ENCODE peak calls at places on chromosomes 2 and 18, in five cellular contexts. J is GM23248, N is left lung, M is HuH-7.5, E is NCI-H774. B is an unnamed sample.

GRCh38 chr2:241514545-241514944 is 6.2 kb upstream of the STK25 start:
- DNase-seq in J (peak), N (no peak), M (no peak), E (no peak), B (no peak)

GRCh38 chr2:145043399-145043834 is 523.5 kb upstream of the ZEB2 start:
- DNase-seq in J (no peak), N (peak), M (no peak), E (no peak), B (peak)

GRCh38 chr2:39524061-39524460 is 87.0 kb upstream of the MAP4K3 start:
- DNase-seq in J (peak), N (no peak), M (no peak), E (no peak), B (no peak)

GRCh38 chr2:150174396-150174795 is 313.1 kb downstream of the RND3 start:
- DNase-seq in J (no peak), N (no peak), M (peak), E (no peak), B (no peak)

GRCh38 chr2:26979761-26980160 is 9.3 kb downstream of the MAPRE3 start:
- DNase-seq in J (peak), N (no peak), M (no peak), E (no peak), B (no peak)

GRCh38 chr2:133737597-133737996 is 169.3 kb upstream of the NCKAP5 start:
- DNase-seq in J (no peak), N (no peak), M (no peak), E (no peak), B (no peak)

GRCh38 chr2:233311241-233311926 is 3.8 kb downstream of the SAG start:
- DNase-seq in J (no peak), N (no peak), M (no peak), E (no peak), B (no peak)

GRCh38 chr18:7950380-7951143 is 383.4 kb downstream of the PTPRM start:
- DNase-seq in J (peak), N (no peak), M (no peak), E (no peak), B (no peak)

GRCh38 chr2:241629762-241630435 is 7.1 kb downstream of the THAP4 start:
- DNase-seq in J (no peak), N (no peak), M (no peak), E (no peak), B (no peak)

GRCh38 chr2:196233033-196233807 is 61.8 kb upstream of the STK17B start:
- DNase-seq in J (peak), N (no peak), M (no peak), E (no peak), B (no peak)

GRCh38 chr2:179744341-179744740 is 117.1 kb downstream of the ZNF385B start:
- DNase-seq in J (no peak), N (no peak), M (no peak), E (no peak), B (no peak)

GRCh38 chr2:150280255-150280654 is 207.2 kb downstream of the RND3 start:
- DNase-seq in J (peak), N (no peak), M (no peak), E (no peak), B (peak)

GRCh38 chr2:60285476-60286316 is 267.8 kb downstream of the BCL11A start:
- DNase-seq in J (no peak), N (no peak), M (no peak), E (no peak), B (no peak)

GRCh38 chr2:216404010-216404618 is 8.2 kb upstream of the SMARCAL1 start:
- DNase-seq in J (peak), N (no peak), M (no peak), E (no peak), B (peak)

GRCh38 chr18:50722311-50722710 is 97.5 kb downstream of the MRO start:
- DNase-seq in J (no peak), N (no peak), M (no peak), E (no peak), B (peak)

GRCh38 chr2:3432067-3432466 is 52.6 kb downstream of the TRAPPC12 start:
- DNase-seq in J (no peak), N (no peak), M (no peak), E (no peak), B (no peak)

GRCh38 chr2:70947556-70948184 is 12.0 kb downstream of the ATP6V1B1 start:
- DNase-seq in J (peak), N (no peak), M (no peak), E (no peak), B (peak)

GRCh38 chr2:111227716-111228141 is 107.0 kb downstream of the BCL2L11 start:
- DNase-seq in J (peak), N (no peak), M (peak), E (no peak), B (no peak)

GRCh38 chr2:76391663-76392062 is 680.9 kb upstream of the GCFC2 start:
- DNase-seq in J (no peak), N (no peak), M (no peak), E (no peak), B (no peak)

GRCh38 chr2:61967262-61967661 is 61.8 kb downstream of the COMMD1 start:
- DNase-seq in J (no peak), N (no peak), M (no peak), E (no peak), B (no peak)

GRCh38 chr2:200810252-200810650 is 1.5 kb upstream of the BZW1 start:
- DNase-seq in J (peak), N (no peak), M (no peak), E (no peak), B (no peak)

GRCh38 chr2:25996844-25997243 is 14.5 kb upstream of the KIF3C start:
- DNase-seq in J (peak), N (no peak), M (no peak), E (no peak), B (no peak)

GRCh38 chr2:227106845-227107759 is 56.9 kb downstream of the COL4A4 start:
- DNase-seq in J (peak), N (no peak), M (peak), E (peak), B (peak)

GRCh38 chr2:200270732-200271131 is 35.8 kb upstream of the SPATS2L start:
- DNase-seq in J (peak), N (no peak), M (no peak), E (no peak), B (no peak)

GRCh38 chr2:226548706-226549105 is 250.9 kb downstream of the IRS1 start:
- DNase-seq in J (no peak), N (no peak), M (no peak), E (no peak), B (no peak)

GRCh38 chr2:232211743-232212686 is 166.5 kb upstream of the ALPP start:
- DNase-seq in J (no peak), N (no peak), M (no peak), E (no peak), B (no peak)

GRCh38 chr2:101120124-101120996 is 30.8 kb downstream of the TBC1D8 start:
- DNase-seq in J (peak), N (no peak), M (no peak), E (peak), B (peak)

GRCh38 chr2:215441560-215442391 is 5.9 kb upstream of the FN1 start:
- DNase-seq in J (peak), N (no peak), M (no peak), E (no peak), B (peak)

GRCh38 chr2:120990451-120990871 is 254.8 kb downstream of the GLI2 start:
- DNase-seq in J (peak), N (no peak), M (peak), E (no peak), B (no peak)

GRCh38 chr2:70939001-70939846 is 3.5 kb downstream of the ATP6V1B1 start:
- DNase-seq in J (no peak), N (no peak), M (no peak), E (no peak), B (no peak)

GRCh38 chr2:70927641-70928040 is 8.1 kb upstream of the ATP6V1B1 start:
- DNase-seq in J (no peak), N (no peak), M (no peak), E (no peak), B (no peak)

GRCh38 chr2:128315122-128315828 is 3.4 kb downstream of the HS6ST1 start:
- DNase-seq in J (no peak), N (peak), M (no peak), E (no peak), B (no peak)

GRCh38 chr2:8462899-8463648 is 218.8 kb upstream of the ID2 start:
- DNase-seq in J (no peak), N (no peak), M (no peak), E (no peak), B (no peak)

GRCh38 chr2:56001992-56002391 is 78.4 kb upstream of the EFEMP1 start:
- DNase-seq in J (no peak), N (no peak), M (no peak), E (no peak), B (no peak)

GRCh38 chr2:175836361-175836760 is 165.7 kb downstream of the LNPK start:
- DNase-seq in J (peak), N (no peak), M (no peak), E (no peak), B (no peak)

GRCh38 chr2:72911256-72911655 is 6.1 kb upstream of the EMX1 start:
- DNase-seq in J (peak), N (no peak), M (no peak), E (no peak), B (no peak)

GRCh38 chr2:151984424-151984823 is 114.4 kb downstream of the CACNB4 start:
- DNase-seq in J (no peak), N (no peak), M (no peak), E (no peak), B (no peak)